ENCODE peak calls at places on chromosome X, in eight cellular contexts. E, F, S, Q, K, R, I and U are unnamed samples.

GRCh38 chrX:68196939-68197791 is 236.1 kb downstream of the OPHN1 start:
- DNase-seq in K (peak), S (peak), Q (peak), I (peak), F (peak), E (peak), R (peak), U (peak)

GRCh38 chrX:135114392-135114791 is 5.9 kb downstream of the ETDB start:
- DNase-seq in R (no peak), S (no peak), F (no peak), Q (no peak), K (peak), E (no peak), I (no peak), U (no peak)

GRCh38 chrX:110167952-110168451 is 149.9 kb downstream of the AMMECR1 start:
- DNase-seq in S (peak), I (peak), K (peak), R (no peak), Q (no peak), E (no peak), F (no peak), U (peak)

GRCh38 chrX:150157291-150157690 is 205.8 kb upstream of the MAMLD1 start:
- DNase-seq in K (no peak), E (no peak), Q (no peak), R (no peak), F (no peak), S (no peak), I (no peak), U (no peak)

GRCh38 chrX:154761977-154762528 is 611 bp upstream of the DKC1 start:
- DNase-seq in I (no peak), S (peak), K (no peak), E (peak), F (no peak), Q (peak), R (no peak), U (no peak)

GRCh38 chrX:49176421-49177326 is 5.0 kb downstream of the PLP2 start:
- DNase-seq in S (peak), F (no peak), R (no peak), I (no peak), E (no peak), K (no peak), Q (no peak), U (no peak)

GRCh38 chrX:55907968-55908607 is 190.5 kb downstream of the RRAGB start:
- DNase-seq in I (no peak), R (peak), Q (peak), F (peak), K (peak), E (peak), S (peak), U (peak)

GRCh38 chrX:41671082-41671481 is 17.7 kb upstream of the GPR34 start:
- DNase-seq in R (no peak), F (no peak), Q (no peak), K (no peak), S (no peak), I (no peak), E (no peak), U (no peak)

GRCh38 chrX:2767631-2768455 is 16.0 kb downstream of the XG start:
- DNase-seq in F (peak), E (peak), Q (no peak), S (peak), R (peak), K (no peak), I (peak), U (peak)

GRCh38 chrX:102934624-102935023 is 2.4 kb upstream of the RAB40AL start:
- DNase-seq in I (peak), K (peak), E (peak), S (peak), F (peak), R (peak), Q (peak), U (peak)

GRCh38 chrX:116317409-116317808 is 119.0 kb upstream of the SLC6A14 start:
- DNase-seq in F (no peak), K (no peak), Q (peak), R (peak), E (peak), S (peak), I (no peak), U (peak)

GRCh38 chrX:9293051-9293496 is 171.8 kb upstream of the TBL1X start:
- DNase-seq in K (no peak), Q (no peak), R (no peak), I (no peak), E (no peak), S (no peak), F (no peak), U (no peak)

GRCh38 chrX:72131317-72132294 is at the start of gene RTL5:
- DNase-seq in S (peak), K (peak), R (peak), E (peak), F (peak), I (no peak), Q (peak), U (peak)

GRCh38 chrX:93874554-93874953 is 200.5 kb downstream of the FAM133A start:
- DNase-seq in K (no peak), E (peak), S (peak), Q (peak), R (peak), I (no peak), F (no peak), U (no peak)

GRCh38 chrX:130716822-130717405 is 186.1 kb downstream of the ENOX2 start:
- DNase-seq in R (no peak), F (no peak), E (no peak), I (peak), K (no peak), Q (no peak), S (no peak), U (no peak)

GRCh38 chrX:45788941-45789348 is 588.3 kb upstream of the DIPK2B start:
- DNase-seq in S (peak), E (peak), F (peak), R (peak), Q (peak), I (no peak), K (no peak), U (no peak)

GRCh38 chrX:151982217-151982616 is 7.7 kb upstream of the GABRE start:
- DNase-seq in S (peak), R (peak), Q (peak), K (no peak), I (no peak), E (peak), F (peak), U (peak)

GRCh38 chrX:135302269-135302873 is 6.9 kb upstream of the ETDC start:
- DNase-seq in K (no peak), F (no peak), E (no peak), S (no peak), R (no peak), I (no peak), Q (no peak), U (no peak)

GRCh38 chrX:129782706-129783105 is 3.0 kb downstream of the SASH3 start:
- DNase-seq in R (no peak), K (no peak), I (no peak), Q (no peak), F (no peak), E (no peak), S (no peak), U (no peak)

GRCh38 chrX:45769919-45770582 is 569.4 kb upstream of the DIPK2B start:
- DNase-seq in K (peak), S (peak), E (peak), R (peak), I (peak), F (peak), Q (peak), U (peak)

GRCh38 chrX:100648601-100649417 is 4.8 kb downstream of the SRPX2 start:
- DNase-seq in I (no peak), S (peak), R (peak), F (peak), E (peak), K (no peak), Q (peak), U (peak)

GRCh38 chrX:44974462-44974861 is 101.5 kb downstream of the KDM6A start:
- DNase-seq in E (peak), F (peak), R (peak), I (no peak), Q (peak), K (no peak), S (peak), U (peak)

GRCh38 chrX:65674351-65674893 is 7.0 kb downstream of the MSN start:
- DNase-seq in K (no peak), R (peak), I (no peak), Q (peak), E (no peak), S (peak), F (peak), U (no peak)

GRCh38 chrX:96311366-96311765 is 373.3 kb upstream of the DIAPH2 start:
- DNase-seq in I (no peak), F (no peak), R (no peak), S (no peak), Q (no peak), K (no peak), E (no peak), U (no peak)

GRCh38 chrX:121958886-121959285 is 911.5 kb downstream of the GLUD2 start:
- DNase-seq in I (no peak), R (peak), E (peak), F (no peak), Q (no peak), S (peak), K (no peak), U (peak)

GRCh38 chrX:153828723-153829548 is 1.4 kb downstream of the PDZD4 start:
- DNase-seq in Q (no peak), R (no peak), S (no peak), I (peak), K (no peak), E (no peak), F (no peak), U (no peak)

GRCh38 chrX:40107291-40108083 is 9.7 kb upstream of the BCOR start:
- DNase-seq in E (peak), Q (peak), R (no peak), K (no peak), F (no peak), S (no peak), I (no peak), U (no peak)

GRCh38 chrX:95836517-95836916 is 848.1 kb upstream of the DIAPH2 start:
- DNase-seq in I (no peak), K (no peak), Q (no peak), S (no peak), R (no peak), F (no peak), E (no peak), U (no peak)

GRCh38 chrX:20046270-20046669 is 55.4 kb upstream of the BCLAF3 start:
- DNase-seq in K (no peak), R (no peak), E (no peak), I (no peak), F (no peak), Q (no peak), S (no peak), U (no peak)

GRCh38 chrX:107707866-107708265 is 67.7 kb downstream of the TSC22D3 start:
- DNase-seq in Q (no peak), E (no peak), R (no peak), F (no peak), I (no peak), K (no peak), S (no peak), U (no peak)

GRCh38 chrX:155612312-155613224 is at the start of gene TMLHE:
- DNase-seq in R (peak), I (peak), K (peak), S (peak), F (peak), Q (peak), E (peak), U (peak)

GRCh38 chrX:20361890-20362262 is 95.2 kb upstream of the RPS6KA3 start:
- DNase-seq in R (peak), E (peak), S (peak), I (no peak), F (peak), Q (no peak), K (no peak), U (peak)

GRCh38 chrX:21745756-21746155 is 12.2 kb downstream of the SMPX start:
- DNase-seq in F (peak), Q (peak), S (peak), K (peak), I (no peak), E (peak), R (peak), U (peak)

GRCh38 chrX:26952213-26952612 is 510.9 kb downstream of the PPP4R3C start:
- DNase-seq in R (no peak), K (no peak), S (no peak), I (no peak), Q (no peak), E (peak), F (no peak), U (no peak)

GRCh38 chrX:71181558-71181909 is 36.9 kb downstream of the NLGN3 start:
- DNase-seq in F (peak), R (no peak), E (no peak), K (peak), I (no peak), Q (no peak), S (no peak), U (no peak)

GRCh38 chrX:10022580-10023245 is 55.6 kb downstream of the CLDN34 start:
- DNase-seq in Q (peak), R (peak), S (peak), E (peak), F (no peak), I (no peak), K (no peak), U (peak)

GRCh38 chrX:68848189-68848940 is 19.5 kb downstream of the EFNB1 start:
- DNase-seq in S (no peak), E (no peak), Q (no peak), I (no peak), K (no peak), R (no peak), F (no peak), U (no peak)

GRCh38 chrX:57573754-57574153 is 18.1 kb upstream of the ZXDB start:
- DNase-seq in R (peak), F (no peak), Q (peak), S (peak), I (no peak), K (no peak), E (peak), U (no peak)